ENCODE peak calls at places on chromosomes 1 and 21, in four cellular contexts. U is central memory CD4-positive, alpha-beta T cell; Q is NCI-H69; M is NCI-H1092. E is an unnamed sample.

GRCh38 chr1:10814312-10814711 is 17.9 kb upstream of the CASZ1 start:
- DNase-seq in U (no peak), Q (no peak), M (no peak), E (no peak)

GRCh38 chr1:230140221-230141001 is 73.4 kb downstream of the GALNT2 start:
- DNase-seq in U (no peak), Q (peak), M (no peak), E (no peak)

GRCh38 chr21:43810505-43811261 is 21.3 kb downstream of the RRP1 start:
- DNase-seq in U (peak), Q (peak), M (peak), E (peak)

GRCh38 chr1:16348414-16349182 is 3.7 kb downstream of the FBXO42 start:
- DNase-seq in U (no peak), Q (no peak), M (no peak), E (no peak)

GRCh38 chr1:228969968-228970800 is 234.9 kb downstream of the RHOU start:
- DNase-seq in U (no peak), Q (no peak), M (no peak), E (no peak)

GRCh38 chr1:219130536-219130935 is 43.1 kb upstream of the LYPLAL1 start:
- DNase-seq in U (no peak), Q (no peak), M (no peak), E (no peak)

GRCh38 chr1:179888071-179888470 is 6.0 kb downstream of the TOR1AIP1 start:
- DNase-seq in U (no peak), Q (no peak), M (no peak), E (no peak)

GRCh38 chr1:99970713-99971255 is 988 bp downstream of the SLC35A3 start:
- DNase-seq in U (no peak), Q (no peak), M (no peak), E (no peak)

GRCh38 chr1:178064191-178064821 is 29.6 kb upstream of the RASAL2 start:
- DNase-seq in U (no peak), Q (no peak), M (no peak), E (no peak)

GRCh38 chr21:28025111-28025510 is 967.6 kb downstream of the LTN1 start:
- DNase-seq in U (no peak), Q (no peak), M (no peak), E (no peak)

GRCh38 chr1:93964777-93965200 is 55.6 kb upstream of the GCLM start:
- DNase-seq in U (no peak), Q (no peak), M (no peak), E (no peak)

GRCh38 chr1:9753121-9753531 is 70.6 kb downstream of the CLSTN1 start:
- DNase-seq in U (no peak), Q (no peak), M (no peak), E (no peak)

GRCh38 chr1:46603858-46604549 is at the start of gene MKNK1:
- DNase-seq in U (peak), Q (peak), M (peak), E (peak)

GRCh38 chr21:38413958-38414506 is 84.2 kb downstream of the ERG start:
- DNase-seq in U (no peak), Q (no peak), M (no peak), E (no peak)

GRCh38 chr21:38950388-38951094 is 144.8 kb downstream of the ETS2 start:
- DNase-seq in U (no peak), Q (no peak), M (no peak), E (no peak)

GRCh38 chr1:199279872-199280649 is 641.2 kb downstream of the PTPRC start:
- DNase-seq in U (no peak), Q (no peak), M (no peak), E (no peak)

GRCh38 chr1:67947114-67947513 is 103.3 kb downstream of the DIRAS3 start:
- DNase-seq in U (no peak), Q (peak), M (peak), E (no peak)

GRCh38 chr1:109268431-109269211 is 14.3 kb downstream of the PSRC1 start:
- DNase-seq in U (no peak), Q (no peak), M (no peak), E (no peak)

GRCh38 chr1:93661829-93662474 is 19.7 kb downstream of the BCAR3 start:
- DNase-seq in U (no peak), Q (no peak), M (no peak), E (no peak)

GRCh38 chr1:159999204-159999603 is 32.6 kb downstream of the PIGM start:
- DNase-seq in U (no peak), Q (no peak), M (no peak), E (no peak)

GRCh38 chr1:151606384-151606783 is 5.5 kb upstream of the SNX27 start:
- DNase-seq in U (no peak), Q (peak), M (no peak), E (no peak)

GRCh38 chr1:53608676-53609075 is 130.3 kb downstream of the GLIS1 start:
- DNase-seq in U (no peak), Q (no peak), M (no peak), E (no peak)

GRCh38 chr1:208189183-208189582 is 55.0 kb downstream of the PLXNA2 start:
- DNase-seq in U (no peak), Q (no peak), M (no peak), E (peak)

GRCh38 chr1:211738709-211739301 is 63.4 kb upstream of the NEK2 start:
- DNase-seq in U (no peak), Q (peak), M (no peak), E (peak)

GRCh38 chr1:54407957-54408700 is 1.9 kb upstream of the SSBP3 start:
- DNase-seq in U (no peak), Q (peak), M (no peak), E (peak)

GRCh38 chr1:6627031-6627430 is 2.4 kb downstream of the THAP3 start:
- DNase-seq in U (no peak), Q (no peak), M (no peak), E (no peak)

GRCh38 chr1:155934933-155935590 is 849 bp upstream of the KHDC4 start:
- DNase-seq in U (no peak), Q (peak), M (peak), E (peak)